ENCODE peak calls at places on chromosome 17, in four cellular contexts. S is NCI-H1092 treated with DMSO at 0.1 percent for 48 hours, H is naive B cell, K is kidney glomerular epithelial cell. P is an unnamed sample.

GRCh38 chr17:79844869-79845600 is 5.8 kb upstream of the CBX4 start:
- DNase-seq in S (no peak), H (peak; percentile 64), K (no peak), P (no peak)

GRCh38 chr17:75661531-75661930 is 5.4 kb downstream of the RECQL5 start:
- DNase-seq in S (no peak), H (no peak), K (no peak), P (no peak)

GRCh38 chr17:45050680-45051059 is 762 bp downstream of the DCAKD start:
- DNase-seq in S (peak; percentile 37), H (peak; percentile 5), K (peak; percentile 31), P (no peak)

GRCh38 chr17:3015890-3016289 is 47.5 kb downstream of the OR1D5 start:
- DNase-seq in S (no peak), H (no peak), K (no peak), P (no peak)

GRCh38 chr17:28812980-28813377 is 29.6 kb downstream of the FAM222B start:
- DNase-seq in S (no peak), H (peak; percentile 5), K (no peak), P (no peak)

GRCh38 chr17:59230765-59231164 is 10.5 kb downstream of the GDPD1 start:
- DNase-seq in S (no peak), H (no peak), K (no peak), P (no peak)

GRCh38 chr17:30278032-30278431 is 13.7 kb downstream of the BLMH start:
- DNase-seq in S (peak; percentile 33), H (peak; percentile 20), K (no peak), P (no peak)

GRCh38 chr17:77610980-77611641 is 347.4 kb upstream of the TNRC6C start:
- DNase-seq in S (no peak), H (no peak), K (no peak), P (no peak)